ENCODE peak calls at places on chromosomes 12 and 14, in four cellular contexts. One of them, this sample, is unnamed.

GRCh38 chr14:74786916-74787315 is 23.8 kb downstream of the YLPM1 start:
- DNase-seq in hepatocyte: no peak
- DNase-seq in HCT116: no peak
- DNase-seq in fibroblast of lung: no peak
- DNase-seq in this sample: no peak

GRCh38 chr14:70027785-70028428 is 148.7 kb downstream of the SMOC1 start:
- DNase-seq in hepatocyte: peak; percentile 83
- DNase-seq in fibroblast of lung: peak; percentile 47
- DNase-seq in HCT116: peak; percentile 10
- DNase-seq in this sample: peak; percentile 65

GRCh38 chr14:32307881-32308582 is 21.1 kb upstream of the AKAP6 start:
- DNase-seq in fibroblast of lung: no peak
- DNase-seq in hepatocyte: peak; percentile 32
- DNase-seq in HCT116: no peak
- DNase-seq in this sample: no peak

GRCh38 chr14:36315159-36315853 is 5.1 kb downstream of the MBIP start:
- DNase-seq in hepatocyte: no peak
- DNase-seq in HCT116: no peak
- DNase-seq in fibroblast of lung: no peak
- DNase-seq in this sample: no peak

GRCh38 chr12:70661762-70662161 is 24.5 kb upstream of the PTPRB start:
- DNase-seq in hepatocyte: no peak
- DNase-seq in HCT116: no peak
- DNase-seq in fibroblast of lung: peak; percentile 6
- DNase-seq in this sample: peak; percentile 28

GRCh38 chr12:131536337-131536736 is 174.6 kb upstream of the SFSWAP start:
- DNase-seq in fibroblast of lung: no peak
- DNase-seq in hepatocyte: no peak
- DNase-seq in HCT116: no peak
- DNase-seq in this sample: no peak

GRCh38 chr12:84911331-84912190 is 1.0 kb downstream of the SLC6A15 start:
- DNase-seq in fibroblast of lung: peak; percentile 90
- DNase-seq in HCT116: no peak
- DNase-seq in hepatocyte: peak; percentile 72
- DNase-seq in this sample: peak; percentile 84

GRCh38 chr12:125382896-125383295 is 317.7 kb downstream of the AACS start:
- DNase-seq in hepatocyte: no peak
- DNase-seq in HCT116: no peak
- DNase-seq in fibroblast of lung: no peak
- DNase-seq in this sample: no peak

GRCh38 chr12:2129076-2129475 is 76.3 kb downstream of the CACNA1C start:
- DNase-seq in HCT116: no peak
- DNase-seq in hepatocyte: no peak
- DNase-seq in fibroblast of lung: no peak
- DNase-seq in this sample: no peak

GRCh38 chr12:120406080-120406479 is 31.8 kb upstream of the COX6A1 start:
- DNase-seq in HCT116: no peak
- DNase-seq in fibroblast of lung: no peak
- DNase-seq in hepatocyte: no peak
- DNase-seq in this sample: no peak

GRCh38 chr12:108840605-108841328 is 16.6 kb downstream of the SSH1 start:
- DNase-seq in fibroblast of lung: no peak
- DNase-seq in hepatocyte: no peak
- DNase-seq in HCT116: no peak
- DNase-seq in this sample: no peak

GRCh38 chr12:15532364-15532977 is 210.2 kb downstream of the PTPRO start:
- DNase-seq in hepatocyte: peak; percentile 36
- DNase-seq in HCT116: peak; percentile 72
- DNase-seq in fibroblast of lung: peak; percentile 79
- DNase-seq in this sample: peak; percentile 84

GRCh38 chr12:121025442-121026226 is 9.3 kb upstream of the C12orf43 start:
- DNase-seq in fibroblast of lung: no peak
- DNase-seq in hepatocyte: peak; percentile 83
- DNase-seq in HCT116: no peak
- DNase-seq in this sample: no peak

GRCh38 chr12:15631007-15631715 is 158.0 kb downstream of the EPS8 start:
- DNase-seq in HCT116: no peak
- DNase-seq in fibroblast of lung: no peak
- DNase-seq in hepatocyte: no peak
- DNase-seq in this sample: peak; percentile 39

GRCh38 chr12:31309279-31309678 is 16.7 kb downstream of the SINHCAF start:
- DNase-seq in fibroblast of lung: no peak
- DNase-seq in HCT116: no peak
- DNase-seq in hepatocyte: no peak
- DNase-seq in this sample: no peak

GRCh38 chr12:53820907-53821306 is 69.1 kb upstream of the CISTR start:
- DNase-seq in hepatocyte: no peak
- DNase-seq in HCT116: no peak
- DNase-seq in fibroblast of lung: no peak
- DNase-seq in this sample: no peak

GRCh38 chr14:104194016-104194415 is 55.6 kb downstream of the KIF26A start:
- DNase-seq in fibroblast of lung: no peak
- DNase-seq in hepatocyte: no peak
- DNase-seq in HCT116: no peak
- DNase-seq in this sample: no peak

GRCh38 chr12:59632408-59632807 is 36.6 kb downstream of the SLC16A7 start:
- DNase-seq in hepatocyte: no peak
- DNase-seq in HCT116: no peak
- DNase-seq in fibroblast of lung: peak; percentile 21
- DNase-seq in this sample: no peak

GRCh38 chr12:32536000-32536345 is 136.6 kb downstream of the FGD4 start:
- DNase-seq in hepatocyte: no peak
- DNase-seq in HCT116: no peak
- DNase-seq in fibroblast of lung: no peak
- DNase-seq in this sample: no peak

GRCh38 chr12:131229426-131230339 is 276.0 kb downstream of the ADGRD1 start:
- DNase-seq in hepatocyte: peak; percentile 44
- DNase-seq in HCT116: no peak
- DNase-seq in fibroblast of lung: no peak
- DNase-seq in this sample: no peak

GRCh38 chr12:112176321-112177010 is 51.1 kb downstream of the TRAFD1 start:
- DNase-seq in HCT116: no peak
- DNase-seq in hepatocyte: no peak
- DNase-seq in fibroblast of lung: no peak
- DNase-seq in this sample: no peak

GRCh38 chr12:106416273-106416672 is 58.7 kb downstream of the POLR3B start:
- DNase-seq in HCT116: no peak
- DNase-seq in hepatocyte: no peak
- DNase-seq in fibroblast of lung: no peak
- DNase-seq in this sample: no peak

GRCh38 chr12:30902001-30902400 is 24.5 kb upstream of the TSPAN11 start:
- DNase-seq in hepatocyte: no peak
- DNase-seq in HCT116: no peak
- DNase-seq in fibroblast of lung: no peak
- DNase-seq in this sample: peak; percentile 60

GRCh38 chr14:48686650-48687049 is 899.5 kb downstream of the RPS29 start:
- DNase-seq in fibroblast of lung: no peak
- DNase-seq in HCT116: no peak
- DNase-seq in hepatocyte: no peak
- DNase-seq in this sample: no peak

GRCh38 chr14:99252940-99253868 is 18.8 kb downstream of the BCL11B start:
- DNase-seq in HCT116: no peak
- DNase-seq in fibroblast of lung: no peak
- DNase-seq in hepatocyte: no peak
- DNase-seq in this sample: no peak

GRCh38 chr12:104699489-104700194 is 242.9 kb downstream of the CHST11 start:
- DNase-seq in fibroblast of lung: no peak
- DNase-seq in hepatocyte: no peak
- DNase-seq in HCT116: no peak
- DNase-seq in this sample: no peak

GRCh38 chr12:39395866-39396265 is 47.1 kb downstream of the KIF21A start:
- DNase-seq in hepatocyte: no peak
- DNase-seq in HCT116: no peak
- DNase-seq in fibroblast of lung: no peak
- DNase-seq in this sample: no peak

GRCh38 chr12:56718167-56718566 is 6.9 kb downstream of the NACA start:
- DNase-seq in HCT116: no peak
- DNase-seq in hepatocyte: no peak
- DNase-seq in fibroblast of lung: no peak
- DNase-seq in this sample: no peak

GRCh38 chr12:122825773-122826724 is 9.2 kb upstream of the HIP1R start:
- DNase-seq in fibroblast of lung: peak; percentile 27
- DNase-seq in hepatocyte: peak; percentile 54
- DNase-seq in HCT116: no peak
- DNase-seq in this sample: peak; percentile 36

GRCh38 chr12:78060186-78060585 is 229.5 kb downstream of the NAV3 start:
- DNase-seq in HCT116: no peak
- DNase-seq in hepatocyte: no peak
- DNase-seq in fibroblast of lung: peak; percentile 66
- DNase-seq in this sample: no peak

GRCh38 chr14:22311625-22312024 is 277.4 kb downstream of the DAD1 start:
- DNase-seq in HCT116: no peak
- DNase-seq in hepatocyte: no peak
- DNase-seq in fibroblast of lung: no peak
- DNase-seq in this sample: no peak

GRCh38 chr14:103908580-103908979 is 19.7 kb upstream of the TDRD9 start:
- DNase-seq in fibroblast of lung: no peak
- DNase-seq in hepatocyte: no peak
- DNase-seq in HCT116: no peak
- DNase-seq in this sample: no peak

GRCh38 chr12:29103539-29103974 is 45.5 kb upstream of the FAR2 start:
- DNase-seq in hepatocyte: no peak
- DNase-seq in HCT116: no peak
- DNase-seq in fibroblast of lung: no peak
- DNase-seq in this sample: no peak

DNA sequence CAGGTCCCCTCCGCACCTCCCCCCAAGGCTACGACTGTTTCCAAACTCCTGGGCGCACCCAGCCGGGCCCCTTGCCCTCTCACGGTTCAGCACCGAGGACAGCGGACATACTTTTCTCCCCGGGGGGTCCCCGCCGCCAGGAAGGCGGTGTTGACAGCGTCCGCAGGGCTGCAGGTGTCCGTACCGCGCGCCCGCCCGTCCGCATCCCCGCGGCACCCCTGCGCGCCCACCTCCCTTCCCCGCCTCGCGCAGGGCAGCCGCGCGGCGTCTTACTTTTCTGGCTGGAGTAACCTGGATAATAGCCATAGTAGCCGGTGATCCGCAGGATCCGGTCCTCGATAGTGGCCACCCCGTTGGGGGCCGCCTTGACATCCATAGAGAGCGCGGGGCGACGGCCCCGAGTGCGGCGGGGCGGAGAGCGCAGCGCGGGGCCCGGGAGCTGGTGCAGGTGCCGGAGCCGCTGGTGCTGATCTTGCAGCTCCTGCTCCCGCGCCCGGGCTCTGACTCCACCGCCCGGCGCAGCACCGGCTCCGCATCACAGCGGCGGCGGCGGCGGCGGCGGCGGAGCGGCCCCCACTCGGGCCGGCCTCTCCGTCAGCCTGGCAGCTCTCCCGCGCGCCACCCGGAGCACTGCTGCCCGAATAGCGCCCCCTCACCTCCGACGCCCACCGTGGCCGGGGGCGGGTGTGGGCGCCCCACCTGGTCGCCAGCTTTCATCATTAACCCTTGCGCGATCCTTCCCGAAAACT is at the start of gene SLC35F4:
- DNase-seq in HCT116: no peak
- DNase-seq in fibroblast of lung: no peak
- DNase-seq in hepatocyte: peak; percentile 66
- DNase-seq in this sample: peak; percentile 73
- TF ChIP-seq EZH2 in HCT116: no peak
- TF ChIP-seq EZH2 in fibroblast of lung: no peak
- TF ChIP-seq EZH2 in hepatocyte: peak; percentile 96
- TF ChIP-seq EZH2 in this sample: no peak

GRCh38 chr12:18141583-18141982 is 51.6 kb upstream of the RERGL start:
- DNase-seq in HCT116: no peak
- DNase-seq in hepatocyte: no peak
- DNase-seq in fibroblast of lung: peak; percentile 43
- DNase-seq in this sample: no peak
- H3K27ac ChIP-seq in HCT116: no peak overlapping the region
- H3K27ac ChIP-seq in hepatocyte: no peak overlapping the region
- H3K27ac ChIP-seq in fibroblast of lung: no peak overlapping the region
- H3K27ac ChIP-seq in this sample: no peak overlapping the region

DNA sequence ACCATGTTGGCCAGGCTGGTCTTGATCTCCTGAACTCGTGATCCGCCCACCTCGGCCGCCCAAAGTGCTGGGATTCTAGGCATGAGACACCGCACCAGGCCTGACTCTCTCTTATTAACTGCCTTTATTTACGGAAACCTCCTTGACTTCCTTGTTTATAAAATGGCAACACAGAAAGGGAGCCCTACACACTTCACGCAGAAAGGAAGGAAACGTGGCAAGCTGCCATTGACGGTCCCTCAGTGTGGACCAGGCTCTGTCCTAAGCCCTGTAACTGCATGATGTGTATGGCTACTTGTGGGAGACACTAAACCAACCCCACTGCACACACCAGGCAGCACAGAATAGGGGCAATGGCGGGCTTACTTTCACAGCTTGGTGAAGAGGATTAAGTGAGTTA is 11.7 kb downstream of the CINP start:
- DNase-seq in fibroblast of lung: no peak
- DNase-seq in HCT116: no peak
- DNase-seq in hepatocyte: no peak
- DNase-seq in this sample: no peak
- TF ChIP-seq EZH2 in fibroblast of lung: no peak
- TF ChIP-seq EZH2 in HCT116: no peak
- TF ChIP-seq EZH2 in hepatocyte: no peak
- TF ChIP-seq EZH2 in this sample: no peak

GRCh38 chr12:116323696-116324386 is 46.3 kb upstream of the MED13L start:
- DNase-seq in hepatocyte: no peak
- DNase-seq in HCT116: no peak
- DNase-seq in fibroblast of lung: no peak
- DNase-seq in this sample: no peak

GRCh38 chr12:116321913-116322312 is 44.4 kb upstream of the MED13L start:
- DNase-seq in HCT116: no peak
- DNase-seq in fibroblast of lung: no peak
- DNase-seq in hepatocyte: no peak
- DNase-seq in this sample: no peak

GRCh38 chr12:116320839-116321238 is 43.3 kb upstream of the MED13L start:
- DNase-seq in fibroblast of lung: peak; percentile 35
- DNase-seq in hepatocyte: no peak
- DNase-seq in HCT116: no peak
- DNase-seq in this sample: no peak

GRCh38 chr12:116319851-116320621 is 42.5 kb upstream of the MED13L start:
- DNase-seq in hepatocyte: peak; percentile 65
- DNase-seq in fibroblast of lung: peak; percentile 93
- DNase-seq in HCT116: no peak
- DNase-seq in this sample: no peak

GRCh38 chr12:116324684-116325664 is 47.5 kb upstream of the MED13L start:
- DNase-seq in hepatocyte: no peak
- DNase-seq in HCT116: no peak
- DNase-seq in fibroblast of lung: no peak
- DNase-seq in this sample: no peak
- H3K27ac ChIP-seq in hepatocyte: no peak overlapping the region
- H3K27ac ChIP-seq in HCT116: no peak overlapping the region
- H3K27ac ChIP-seq in fibroblast of lung: no peak overlapping the region
- H3K27ac ChIP-seq in this sample: no peak overlapping the region